ENCODE peak calls at places on chromosomes 16 and 17, in seven cellular contexts. T, I, G, P, Q, X and A are unnamed samples.

GRCh38 chr16:74455619-74456289 is 34.5 kb upstream of the CLEC18B start:
- DNase-seq in I (peak; percentile 85), T (peak; percentile 90), G (no peak), P (no peak), Q (no peak), X (no peak), A (no peak)

GRCh38 chr16:51184702-51185433 is 33.8 kb upstream of the SALL1 start:
- DNase-seq in X (no peak), T (no peak), I (no peak), G (no peak), Q (no peak), P (no peak), A (no peak)

GRCh38 chr16:30982548-30983288 is 2.3 kb upstream of the HSD3B7 start:
- DNase-seq in T (no peak), I (no peak), Q (no peak), X (no peak), G (no peak), P (no peak), A (no peak)

GRCh38 chr16:72946474-72947194 is 101.3 kb downstream of the ZFHX3 start:
- DNase-seq in X (peak; percentile 90), G (peak; percentile 94), T (no peak), I (peak; percentile 67), Q (no peak), P (no peak), A (no peak)

GRCh38 chr16:49557070-49557446 is 183.5 kb downstream of the C16orf78 start:
- DNase-seq in T (peak; percentile 7), Q (peak; percentile 34), G (no peak), I (no peak), X (no peak), P (peak; percentile 68), A (no peak)

GRCh38 chr17:77649717-77650211 is 308.7 kb upstream of the TNRC6C start:
- DNase-seq in Q (no peak), I (no peak), X (peak; percentile 9), G (no peak), P (no peak), T (no peak), A (no peak)

GRCh38 chr17:42780816-42781638 is 617 bp downstream of the WNK4 start:
- DNase-seq in Q (no peak), P (peak; percentile 46), X (no peak), T (no peak), I (no peak), G (no peak), A (no peak)

GRCh38 chr16:74297296-74297665 is 667 bp downstream of the PSMD7 start:
- DNase-seq in Q (no peak), X (no peak), T (peak; percentile 24), I (peak; percentile 22), P (peak; percentile 51), G (no peak), A (peak; percentile 38)

GRCh38 chr17:39867891-39868553 is at the start of gene ZPBP2:
- DNase-seq in T (no peak), X (no peak), I (no peak), G (no peak), P (peak; percentile 58), Q (no peak), A (no peak)

DNA sequence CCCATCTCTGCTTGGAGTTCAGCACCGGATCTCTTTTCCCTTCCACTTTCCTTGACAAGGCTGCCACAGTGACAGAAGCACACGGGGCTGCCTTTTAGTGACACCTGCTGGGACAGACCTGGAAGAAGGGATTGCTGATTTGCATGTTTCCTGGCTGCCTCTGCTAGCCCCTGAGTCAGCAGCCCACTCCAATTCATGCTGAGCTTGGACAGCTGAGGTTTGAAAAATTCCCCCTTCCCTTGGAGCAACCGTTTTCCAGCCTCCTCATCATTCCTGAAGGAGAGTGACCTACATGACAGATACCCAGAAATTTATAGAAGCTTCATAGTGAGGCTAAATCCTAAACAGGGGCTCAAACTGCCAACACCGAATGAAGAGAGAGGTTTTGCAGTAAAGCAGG is 18.8 kb upstream of the RBL2 start:
- DNase-seq in T (peak; percentile 31), Q (no peak), P (peak; percentile 69), I (no peak), X (no peak), G (no peak), A (no peak)
- TF ChIP-seq CTCF in T (peak; percentile 69), Q (no peak), P (peak; percentile 24), I (no peak), X (no peak), G (no peak), A (no peak)

GRCh38 chr17:54177606-54178308 is 355.0 kb downstream of the KIF2B start:
- DNase-seq in T (no peak), Q (no peak), X (no peak), P (no peak), I (no peak), G (no peak), A (no peak)

GRCh38 chr17:54172096-54172495 is 349.4 kb downstream of the KIF2B start:
- DNase-seq in Q (no peak), X (no peak), T (no peak), I (no peak), G (no peak), P (no peak), A (no peak)

GRCh38 chr17:54172654-54173316 is 350.1 kb downstream of the KIF2B start:
- DNase-seq in G (no peak), X (peak; percentile 46), I (peak; percentile 35), T (peak; percentile 18), P (peak; percentile 67), Q (peak; percentile 31), A (no peak)
- TF ChIP-seq CTCF in G (no peak), X (peak; percentile 66), I (peak; percentile 45), T (peak; percentile 58), P (peak; percentile 75), Q (peak; percentile 78), A (no peak)

DNA sequence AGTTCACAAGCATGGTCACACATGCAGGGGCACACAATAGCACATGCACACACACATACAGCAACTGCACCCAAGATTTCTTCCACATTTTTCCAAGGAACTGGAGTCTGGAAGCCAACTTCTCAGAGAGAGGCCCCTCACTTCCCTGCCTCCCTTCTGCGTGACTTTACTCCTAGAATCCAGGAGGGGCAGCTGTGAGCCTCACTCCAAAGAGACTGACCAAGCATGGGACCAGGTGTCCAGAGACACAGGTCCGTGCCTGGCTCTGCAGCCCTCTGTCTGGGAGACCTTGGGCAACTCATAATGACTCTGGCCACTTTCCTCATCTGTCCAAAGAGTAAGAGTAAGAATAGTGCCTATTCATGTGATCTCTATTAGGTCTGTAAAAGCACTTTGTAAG is 104.7 kb upstream of the TMEM132E start:
- DNase-seq in Q (no peak), X (no peak), P (peak; percentile 51), T (peak; percentile 3), I (no peak), G (no peak), A (no peak)
- TF ChIP-seq CTCF in Q (no peak), X (no peak), P (peak; percentile 20), T (no peak), I (no peak), G (no peak), A (no peak)

DNA sequence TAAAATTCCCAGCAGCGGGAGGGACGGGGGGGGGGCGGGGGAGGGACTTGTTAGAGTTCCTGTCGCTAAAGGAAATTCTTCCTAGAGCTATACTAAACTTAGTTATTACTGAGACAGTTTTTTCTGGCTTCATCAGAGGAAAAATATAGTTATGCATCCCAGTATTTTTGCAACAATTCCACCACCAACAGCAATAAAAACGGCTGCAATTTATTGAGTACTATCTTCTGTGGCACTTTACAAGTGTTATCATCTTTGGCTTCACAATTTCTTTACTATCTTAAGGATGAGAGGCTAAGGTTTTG is 6.9 kb upstream of the DHRS7B start:
- DNase-seq in Q (no peak), I (no peak), T (no peak), G (no peak), X (no peak), P (no peak), A (no peak)
- TF ChIP-seq CTCF in Q (peak; percentile 13), I (no peak), T (no peak), G (no peak), X (no peak), P (no peak), A (no peak)

GRCh38 chr16:13150181-13150885 is 248.9 kb downstream of the SHISA9 start:
- DNase-seq in I (no peak), P (no peak), X (no peak), Q (no peak), T (no peak), G (no peak), A (no peak)
- TF ChIP-seq CTCF in I (no peak), P (no peak), X (no peak), Q (no peak), T (no peak), G (no peak), A (no peak)

DNA sequence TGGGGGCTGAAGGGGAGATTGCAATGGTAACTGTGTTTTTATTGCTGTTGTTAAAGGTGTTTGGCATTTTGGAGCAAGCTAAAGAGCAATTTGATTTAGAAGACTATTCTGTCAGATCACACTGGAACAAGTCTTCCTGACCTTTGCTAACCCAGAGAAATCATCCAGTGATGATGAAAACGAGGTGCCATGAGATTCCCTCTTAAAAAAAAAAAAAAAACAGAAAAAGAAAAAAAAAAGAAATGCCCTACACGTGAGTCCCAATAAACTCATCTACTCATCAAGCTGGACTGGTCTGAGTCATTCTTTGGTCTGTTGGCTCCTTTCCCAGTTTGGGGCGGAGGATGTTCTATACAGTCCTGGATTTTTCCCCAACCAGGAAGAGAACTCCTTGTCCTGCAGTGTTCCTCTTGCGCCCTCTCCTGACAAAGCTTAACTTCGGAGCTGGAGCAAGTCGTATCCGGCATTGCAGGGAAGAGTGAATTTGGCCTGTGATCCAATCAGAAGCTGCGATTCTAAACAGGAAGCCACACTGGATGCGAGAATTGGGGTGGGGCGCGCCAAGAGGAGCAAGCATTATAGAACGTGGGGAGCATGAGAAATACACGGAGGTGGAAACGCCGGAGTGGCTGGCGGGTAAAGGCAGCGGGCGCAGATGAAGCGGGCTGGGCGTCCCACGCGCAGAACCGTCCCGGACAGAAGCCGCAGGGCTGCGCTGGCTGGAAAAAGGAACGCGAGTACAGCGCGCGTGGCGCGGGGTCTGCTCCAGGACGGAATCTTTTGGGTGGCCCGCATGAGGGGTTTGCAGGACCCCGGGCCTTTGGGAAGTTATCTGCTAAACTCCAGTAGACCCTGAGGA is 22.4 kb upstream of the CRYM start:
- DNase-seq in I (peak; percentile 100), X (peak; percentile 96), T (peak; percentile 100), Q (peak; percentile 73), G (peak; percentile 98), P (peak; percentile 97), A (peak; percentile 96)
- TF ChIP-seq CTCF in I (peak; percentile 97), X (peak; percentile 89), T (peak; percentile 100), Q (peak; percentile 82), G (peak; percentile 85), P (peak; percentile 85), A (no peak)

DNA sequence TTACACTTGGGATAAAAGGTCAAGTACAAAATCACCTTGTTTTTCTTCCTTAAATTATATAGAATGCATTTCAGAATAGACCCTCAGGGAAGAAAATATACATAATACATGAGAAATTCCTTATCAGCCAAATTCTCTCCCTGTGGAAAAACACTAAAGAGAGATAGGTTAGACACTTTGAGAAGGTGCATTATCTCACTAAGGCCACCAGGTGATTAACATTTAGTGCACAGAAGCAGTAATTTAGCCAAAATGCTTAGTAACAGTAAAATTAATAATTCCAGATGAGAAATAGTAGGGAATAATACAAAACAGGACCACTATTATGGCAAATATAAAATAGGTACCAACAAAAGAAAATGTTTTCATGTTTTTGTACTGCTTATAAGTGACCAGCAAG is 185.3 kb upstream of the C17orf78 start:
- DNase-seq in P (no peak), I (no peak), Q (no peak), T (no peak), G (no peak), X (no peak), A (no peak)
- TF ChIP-seq CTCF in P (peak; percentile 29), I (peak; percentile 20), Q (peak; percentile 50), T (no peak), G (no peak), X (peak; percentile 10), A (no peak)